ENCODE peak calls at places on chromosomes 7 and 10, in six cellular contexts. W is lower lobe of right lung; R is CD4-positive, alpha-beta memory T cell; G is Peyer's patch; C is substantia nigra; M is right cardiac atrium. Z is an unnamed sample.

GRCh38 chr7:69598081-69598486 is at the start of gene AUTS2:
- DNase-seq in W (peak), R (peak), G (peak), C (peak), M (peak), Z (peak)

GRCh38 chr10:86716466-86716865 is 40.0 kb upstream of the BMPR1A start:
- DNase-seq in W (no peak), R (no peak), G (no peak), C (no peak), M (no peak), Z (no peak)

GRCh38 chr10:103696411-103697145 is 158.8 kb downstream of the SH3PXD2A start:
- DNase-seq in W (no peak), R (peak), G (peak), C (peak), M (peak), Z (no peak)

GRCh38 chr10:68572151-68572550 is 12.0 kb downstream of the TET1 start:
- DNase-seq in W (no peak), R (no peak), G (no peak), C (no peak), M (no peak), Z (no peak)

GRCh38 chr7:73541722-73542121 is 15.8 kb downstream of the BCL7B start:
- DNase-seq in W (no peak), R (no peak), G (no peak), C (no peak), M (no peak), Z (no peak)

GRCh38 chr10:11140963-11141362 is 123.3 kb downstream of the CELF2 start:
- DNase-seq in W (no peak), R (no peak), G (no peak), C (no peak), M (no peak), Z (no peak)

GRCh38 chr7:70380315-70381027 is 751.5 kb upstream of the GALNT17 start:
- DNase-seq in W (no peak), R (no peak), G (no peak), C (no peak), M (peak), Z (no peak)

GRCh38 chr7:22921386-22922086 is 92.4 kb downstream of the HYCC1 start:
- DNase-seq in W (no peak), R (no peak), G (no peak), C (no peak), M (no peak), Z (no peak)

GRCh38 chr7:93601363-93601762 is 26.8 kb upstream of the CALCR start:
- DNase-seq in W (no peak), R (no peak), G (no peak), C (no peak), M (no peak), Z (no peak)

GRCh38 chr10:112526906-112527305 is 79.9 kb downstream of the VTI1A start:
- DNase-seq in W (no peak), R (no peak), G (no peak), C (no peak), M (no peak), Z (no peak)

GRCh38 chr7:99459087-99459486 is 6.9 kb downstream of the ATP5MF start:
- DNase-seq in W (no peak), R (no peak), G (no peak), C (no peak), M (no peak), Z (no peak)

GRCh38 chr7:82364671-82365070 is 78.9 kb downstream of the CACNA2D1 start:
- DNase-seq in W (no peak), R (no peak), G (no peak), C (no peak), M (no peak), Z (no peak)

GRCh38 chr7:120272261-120272895 is 597 bp upstream of the KCND2 start:
- DNase-seq in W (no peak), R (no peak), G (no peak), C (no peak), M (no peak), Z (no peak)

GRCh38 chr10:125344573-125345121 is 184.3 kb upstream of the CTBP2 start:
- DNase-seq in W (no peak), R (no peak), G (peak), C (no peak), M (no peak), Z (no peak)

GRCh38 chr7:94701555-94701973 is 45.6 kb upstream of the SGCE start:
- DNase-seq in W (no peak), R (no peak), G (no peak), C (no peak), M (no peak), Z (no peak)

DNA sequence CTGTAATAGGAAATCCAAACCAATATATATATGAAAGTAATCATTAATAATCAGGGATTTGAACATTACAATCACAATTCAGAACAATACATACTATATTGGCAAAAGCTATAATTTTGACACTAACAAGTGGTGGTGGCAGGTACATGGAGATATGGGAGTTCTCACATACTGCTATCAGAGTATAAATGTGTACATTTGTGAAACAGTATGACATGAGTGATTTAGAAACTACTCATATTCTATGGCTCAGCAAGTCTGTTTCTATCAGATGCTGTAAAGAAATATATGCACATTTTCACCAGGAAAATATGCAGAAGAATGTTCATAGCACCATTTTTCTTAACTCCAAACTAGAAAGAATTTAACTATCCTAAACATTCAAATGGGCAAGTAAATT is 619.9 kb downstream of the SH2D4B start:
- DNase-seq in W (no peak), R (no peak), G (no peak), C (no peak), M (no peak), Z (no peak)
- H3K27ac ChIP-seq in W (no peak), R (no peak), G (no peak), C (no peak), M (no peak), Z (no peak)

GRCh38 chr7:130917669-130918128 is 183.7 kb upstream of the KLF14 start:
- DNase-seq in W (no peak), R (no peak), G (no peak), C (no peak), M (no peak), Z (no peak)

GRCh38 chr7:130918129-130919052 is 184.4 kb upstream of the KLF14 start:
- DNase-seq in W (no peak), R (no peak), G (no peak), C (no peak), M (no peak), Z (no peak)

GRCh38 chr7:130920122-130920521 is 186.1 kb upstream of the KLF14 start:
- DNase-seq in W (no peak), R (no peak), G (no peak), C (no peak), M (no peak), Z (no peak)

GRCh38 chr7:130921391-130922180 is 187.6 kb upstream of the KLF14 start:
- DNase-seq in W (no peak), R (no peak), G (peak), C (peak), M (peak), Z (no peak)

GRCh38 chr7:130919316-130920103 is 185.5 kb upstream of the KLF14 start:
- DNase-seq in W (no peak), R (no peak), G (no peak), C (no peak), M (no peak), Z (no peak)
- H3K27ac ChIP-seq in W (no peak), R (no peak), G (no peak), C (no peak), M (no peak), Z (no peak)

DNA sequence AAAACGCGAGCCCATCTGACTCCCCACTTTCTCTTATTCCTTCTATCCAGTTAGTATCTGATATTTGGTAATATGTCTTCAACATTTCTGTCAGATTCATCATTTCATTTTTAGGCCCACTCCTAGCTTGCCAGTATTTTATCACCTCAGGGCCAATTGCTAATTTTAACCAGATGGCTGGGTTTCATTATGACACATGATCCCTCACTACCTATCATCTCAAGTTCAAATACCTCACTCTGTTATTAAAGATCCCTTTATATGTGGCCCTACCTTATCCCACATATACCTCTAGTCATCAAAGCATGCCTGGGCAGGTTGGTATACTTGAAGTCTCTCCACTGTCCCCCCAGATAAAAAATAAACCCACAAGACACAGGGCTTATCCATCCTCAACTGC is 104.9 kb downstream of the RNLS start:
- DNase-seq in W (no peak), R (no peak), G (no peak), C (no peak), M (no peak), Z (no peak)
- H3K27ac ChIP-seq in W (no peak), R (no peak), G (no peak), C (no peak), M (no peak), Z (no peak)

DNA sequence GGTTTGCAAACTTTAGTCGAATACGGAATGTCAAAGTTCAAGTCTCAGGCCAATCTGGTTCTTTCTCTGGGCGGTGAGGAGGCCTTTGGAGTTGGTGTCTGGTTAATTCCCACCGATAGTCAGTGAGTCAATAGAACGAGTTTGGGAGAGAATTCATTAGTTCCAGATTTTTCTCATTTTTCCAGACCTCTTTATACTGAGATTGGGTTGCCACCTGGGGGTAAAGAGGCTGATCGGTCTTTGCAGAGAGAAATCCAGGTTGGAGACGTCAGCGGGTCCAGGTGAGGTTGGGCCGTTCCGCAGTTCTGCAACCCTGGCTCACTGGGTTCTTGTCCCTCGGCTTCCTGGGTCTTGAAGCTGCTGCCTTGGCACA is 1.3 kb downstream of the CUX1 start:
- DNase-seq in W (no peak), R (no peak), G (no peak), C (no peak), M (no peak), Z (no peak)
- H3K27ac ChIP-seq in W (peak), R (no peak), G (no peak), C (no peak), M (no peak), Z (peak)